ENCODE peak calls at places on chromosomes 4 and X, in four cellular contexts. C is HCT116, J is mammary epithelial cell, Q is heart right ventricle. M is an unnamed sample.

GRCh38 chr4:179485781-179486180 is 2043.5 kb upstream of the AGA start:
- DNase-seq in C (no peak), J (no peak), Q (no peak), M (no peak)

GRCh38 chr4:109977854-109978501 is 65.3 kb downstream of the EGF start:
- DNase-seq in C (peak; percentile 27), Q (no peak), J (peak; percentile 40), M (peak; percentile 65)

GRCh38 chr4:152937535-152938236 is 1.6 kb downstream of the FHDC1 start:
- DNase-seq in Q (peak; percentile 35), J (peak; percentile 58), C (no peak), M (peak; percentile 35)

GRCh38 chrX:76893930-76894329 is 466.4 kb downstream of the MAGEE1 start:
- DNase-seq in J (no peak), Q (no peak), C (no peak), M (no peak)

GRCh38 chr4:102268355-102268754 is 76.9 kb downstream of the SLC39A8 start:
- DNase-seq in Q (no peak), C (no peak), J (no peak), M (no peak)

GRCh38 chr4:42348692-42349091 is 48.6 kb upstream of the SHISA3 start:
- DNase-seq in Q (no peak), J (no peak), C (no peak), M (no peak)

GRCh38 chr4:46444318-46444717 is 54.4 kb upstream of the GABRA2 start:
- DNase-seq in C (no peak), Q (no peak), J (peak; percentile 15), M (no peak)

GRCh38 chr4:159685406-159686092 is 582.7 kb downstream of the RAPGEF2 start:
- DNase-seq in J (no peak), Q (no peak), C (no peak), M (peak; percentile 77)

GRCh38 chr4:15868065-15868464 is 70.5 kb downstream of the FGFBP1 start:
- DNase-seq in Q (no peak), J (no peak), C (no peak), M (no peak)

GRCh38 chr4:146124023-146124680 is 51.4 kb upstream of the LSM6 start:
- DNase-seq in J (no peak), Q (no peak), C (no peak), M (no peak)

GRCh38 chr4:153622093-153622492 is 62.0 kb upstream of the TLR2 start:
- DNase-seq in C (no peak), Q (no peak), J (no peak), M (no peak)

GRCh38 chr4:7086384-7086783 is 18.5 kb upstream of the GRPEL1 start:
- DNase-seq in C (no peak), Q (no peak), J (no peak), M (no peak)

GRCh38 chrX:154486052-154486395 is 391 bp downstream of the UBL4A start:
- DNase-seq in Q (peak; percentile 44), J (peak; percentile 17), C (no peak), M (no peak)

GRCh38 chrX:68694429-68695205 is 47.2 kb downstream of the STARD8 start:
- DNase-seq in Q (no peak), C (no peak), J (no peak), M (no peak)

GRCh38 chr4:76420901-76421581 is at the start of gene CCDC158:
- DNase-seq in Q (peak; percentile 33), J (no peak), C (no peak), M (no peak)

GRCh38 chr4:53015681-53016080 is 153.6 kb downstream of the RASL11B start:
- DNase-seq in C (peak; percentile 26), Q (no peak), J (no peak), M (peak; percentile 77)

GRCh38 chr4:22515145-22515887 is 550 bp downstream of the ADGRA3 start:
- DNase-seq in Q (peak; percentile 61), J (peak; percentile 74), C (no peak), M (peak; percentile 75)

GRCh38 chr4:31193516-31193915 is 473.3 kb downstream of the PCDH7 start:
- DNase-seq in J (no peak), C (no peak), Q (no peak), M (no peak)

GRCh38 chr4:119087121-119087520 is 48.5 kb upstream of the MYOZ2 start:
- DNase-seq in C (no peak), J (no peak), Q (no peak), M (peak; percentile 10)
- TF ChIP-seq CTCF in C (peak; percentile 13), J (peak; percentile 30), Q (peak; percentile 14), M (peak; percentile 46)

GRCh38 chr4:40168070-40168469 is 28.8 kb upstream of the RHOH start:
- DNase-seq in J (no peak), C (no peak), Q (no peak), M (no peak)

GRCh38 chr4:40165931-40166330 is 30.9 kb upstream of the RHOH start:
- DNase-seq in C (no peak), J (no peak), Q (no peak), M (no peak)

GRCh38 chr4:40173470-40173875 is 23.4 kb upstream of the RHOH start:
- DNase-seq in Q (no peak), C (no peak), J (no peak), M (no peak)

GRCh38 chr4:40170588-40170987 is 26.2 kb upstream of the RHOH start:
- DNase-seq in Q (no peak), J (no peak), C (no peak), M (no peak)
- H3K4me3 ChIP-seq in Q (no peak overlapping the region), J (no peak overlapping the region), C (no peak overlapping the region), M (no peak overlapping the region)

GRCh38 chrX:110395877-110396276 is 37.2 kb downstream of the RTL9 start:
- DNase-seq in C (no peak), J (peak; percentile 41), Q (no peak), M (no peak)
- TF ChIP-seq CTCF in C (no peak), J (no peak), Q (no peak), M (no peak)

GRCh38 chr4:84967292-84967651 is 782 bp upstream of the WDFY3 start:
- DNase-seq in Q (no peak), J (no peak), C (no peak), M (peak; percentile 35)
- H3K4me3 ChIP-seq in Q (peak overlapping the region; percentile 83), J (peak overlapping the region; percentile 96), C (peak overlapping the region; percentile 79), M (peak overlapping the region; percentile 68)